ENCODE peak calls at places on chromosomes 16 and 17, in seven cellular contexts. J, F, D, R, P, E and C are unnamed samples.

GRCh38 chr16:75599452-75600277 is 23.4 kb downstream of the ADAT1 start:
- DNase-seq in J (no peak), F (no peak), D (no peak), R (no peak), P (no peak), E (no peak), C (no peak)

GRCh38 chr17:31859487-31860008 is 504 bp upstream of the COPRS start:
- DNase-seq in J (no peak), F (no peak), D (no peak), R (no peak), P (no peak), E (no peak), C (no peak)

GRCh38 chr17:76550712-76551615 is 11.1 kb downstream of the PRCD start:
- DNase-seq in J (no peak), F (peak; percentile 87), D (no peak), R (no peak), P (no peak), E (no peak), C (no peak)

GRCh38 chr17:61594294-61594825 is 3.3 kb upstream of the NACA2 start:
- DNase-seq in J (no peak), F (no peak), D (no peak), R (no peak), P (no peak), E (no peak), C (no peak)

GRCh38 chr16:29806641-29807425 is 504 bp downstream of the MAZ start:
- DNase-seq in J (peak; percentile 71), F (peak; percentile 76), D (peak; percentile 72), R (peak; percentile 63), P (no peak), E (peak; percentile 89), C (no peak)

GRCh38 chr17:61410100-61410551 is 10.5 kb downstream of the TBX2 start:
- DNase-seq in J (peak; percentile 35), F (no peak), D (no peak), R (peak; percentile 30), P (no peak), E (peak; percentile 53), C (peak; percentile 53)

GRCh38 chr16:84136331-84137125 is 8.4 kb downstream of the HSDL1 start:
- DNase-seq in J (no peak), F (no peak), D (no peak), R (no peak), P (no peak), E (no peak), C (no peak)

GRCh38 chr16:53605356-53605755 is 98.3 kb downstream of the RPGRIP1L start:
- DNase-seq in J (no peak), F (no peak), D (no peak), R (no peak), P (no peak), E (no peak), C (no peak)

GRCh38 chr17:55299162-55299838 is 34.5 kb downstream of the HLF start:
- DNase-seq in J (no peak), F (no peak), D (no peak), R (no peak), P (no peak), E (no peak), C (no peak)

GRCh38 chr16:11757671-11758545 is 15.3 kb upstream of the TXNDC11 start:
- DNase-seq in J (no peak), F (peak; percentile 32), D (peak; percentile 94), R (no peak), P (no peak), E (no peak), C (no peak)